ENCODE peak calls at places on chromosomes 6 and 20, in five cellular contexts. One of them, this sample, is unnamed.

GRCh38 chr6:34423254-34423653 is 2.6 kb downstream of the RPS10 start:
- DNase-seq in transverse colon: no peak
- DNase-seq in uterus: no peak
- DNase-seq in left ventricle myocardium inferior: no peak
- DNase-seq in heart left ventricle: no peak
- DNase-seq in this sample: no peak

GRCh38 chr20:47269309-47270165 is 87.0 kb downstream of the ZMYND8 start:
- DNase-seq in uterus: no peak
- DNase-seq in heart left ventricle: no peak
- DNase-seq in transverse colon: no peak
- DNase-seq in left ventricle myocardium inferior: no peak
- DNase-seq in this sample: no peak

GRCh38 chr6:107490568-107491058 is 696 bp downstream of the SOBP start:
- DNase-seq in heart left ventricle: peak; percentile 17
- DNase-seq in uterus: no peak
- DNase-seq in transverse colon: no peak
- DNase-seq in left ventricle myocardium inferior: no peak
- DNase-seq in this sample: no peak

GRCh38 chr20:58169441-58169840 is 59.0 kb downstream of the ANKRD60 start:
- DNase-seq in left ventricle myocardium inferior: no peak
- DNase-seq in uterus: no peak
- DNase-seq in transverse colon: no peak
- DNase-seq in heart left ventricle: no peak
- DNase-seq in this sample: no peak

GRCh38 chr20:55216525-55217242 is 741.3 kb downstream of the DOK5 start:
- DNase-seq in left ventricle myocardium inferior: no peak
- DNase-seq in uterus: no peak
- DNase-seq in heart left ventricle: no peak
- DNase-seq in transverse colon: no peak
- DNase-seq in this sample: no peak

GRCh38 chr6:134997133-134997841 is 47.4 kb upstream of the ALDH8A1 start:
- DNase-seq in uterus: no peak
- DNase-seq in transverse colon: no peak
- DNase-seq in heart left ventricle: no peak
- DNase-seq in left ventricle myocardium inferior: no peak
- DNase-seq in this sample: no peak

GRCh38 chr6:106118835-106119443 is 32.8 kb downstream of the PRDM1 start:
- DNase-seq in heart left ventricle: no peak
- DNase-seq in uterus: no peak
- DNase-seq in left ventricle myocardium inferior: no peak
- DNase-seq in transverse colon: no peak
- DNase-seq in this sample: no peak

GRCh38 chr6:42226251-42227143 is 8.8 kb upstream of the MRPS10 start:
- DNase-seq in transverse colon: peak; percentile 71
- DNase-seq in uterus: no peak
- DNase-seq in heart left ventricle: no peak
- DNase-seq in left ventricle myocardium inferior: no peak
- DNase-seq in this sample: peak; percentile 68

GRCh38 chr6:138372711-138373463 is 4.8 kb upstream of the SMIM28 start:
- DNase-seq in transverse colon: no peak
- DNase-seq in heart left ventricle: no peak
- DNase-seq in left ventricle myocardium inferior: no peak
- DNase-seq in uterus: no peak
- DNase-seq in this sample: no peak

GRCh38 chr6:73712536-73712935 is 16.5 kb downstream of the CD109 start:
- DNase-seq in heart left ventricle: no peak
- DNase-seq in transverse colon: no peak
- DNase-seq in uterus: no peak
- DNase-seq in left ventricle myocardium inferior: no peak
- DNase-seq in this sample: no peak

GRCh38 chr6:7647504-7647903 is 57.5 kb downstream of the SNRNP48 start:
- DNase-seq in transverse colon: no peak
- DNase-seq in left ventricle myocardium inferior: no peak
- DNase-seq in uterus: no peak
- DNase-seq in heart left ventricle: no peak
- DNase-seq in this sample: no peak

GRCh38 chr6:145814501-145815350 is at the start of gene FBXO30:
- DNase-seq in heart left ventricle: peak; percentile 88
- DNase-seq in left ventricle myocardium inferior: peak; percentile 93
- DNase-seq in transverse colon: peak; percentile 89
- DNase-seq in uterus: peak; percentile 92
- DNase-seq in this sample: peak; percentile 90

GRCh38 chr6:157150076-157150475 is 173.2 kb downstream of the TMEM242 start:
- DNase-seq in heart left ventricle: no peak
- DNase-seq in transverse colon: no peak
- DNase-seq in left ventricle myocardium inferior: no peak
- DNase-seq in uterus: no peak
- DNase-seq in this sample: no peak

GRCh38 chr6:148720371-148720770 is 26.5 kb upstream of the UST start:
- DNase-seq in transverse colon: no peak
- DNase-seq in left ventricle myocardium inferior: no peak
- DNase-seq in uterus: no peak
- DNase-seq in heart left ventricle: no peak
- DNase-seq in this sample: no peak

GRCh38 chr20:59565768-59566461 is 38.4 kb upstream of the PHACTR3 start:
- DNase-seq in uterus: no peak
- DNase-seq in heart left ventricle: no peak
- DNase-seq in transverse colon: no peak
- DNase-seq in left ventricle myocardium inferior: no peak
- DNase-seq in this sample: no peak

GRCh38 chr6:24273471-24273870 is 84.4 kb downstream of the DCDC2 start:
- DNase-seq in heart left ventricle: no peak
- DNase-seq in uterus: no peak
- DNase-seq in transverse colon: no peak
- DNase-seq in left ventricle myocardium inferior: no peak
- DNase-seq in this sample: no peak

GRCh38 chr6:90463359-90463758 is 123.5 kb downstream of the MAP3K7 start:
- DNase-seq in transverse colon: no peak
- DNase-seq in uterus: no peak
- DNase-seq in left ventricle myocardium inferior: no peak
- DNase-seq in heart left ventricle: no peak
- DNase-seq in this sample: no peak

GRCh38 chr6:422423-423061 is 31.0 kb downstream of the IRF4 start:
- DNase-seq in heart left ventricle: no peak
- DNase-seq in uterus: no peak
- DNase-seq in left ventricle myocardium inferior: no peak
- DNase-seq in transverse colon: no peak
- DNase-seq in this sample: no peak

GRCh38 chr20:41046716-41047115 is 18.1 kb downstream of the TOP1 start:
- DNase-seq in uterus: no peak
- DNase-seq in transverse colon: no peak
- DNase-seq in left ventricle myocardium inferior: no peak
- DNase-seq in heart left ventricle: no peak
- DNase-seq in this sample: no peak

GRCh38 chr20:62686869-62687830 is 21.5 kb upstream of the NTSR1 start:
- DNase-seq in left ventricle myocardium inferior: no peak
- DNase-seq in uterus: no peak
- DNase-seq in transverse colon: peak; percentile 53
- DNase-seq in heart left ventricle: no peak
- DNase-seq in this sample: peak; percentile 37

GRCh38 chr6:100366419-100366818 is 98.3 kb downstream of the SIM1 start:
- DNase-seq in transverse colon: no peak
- DNase-seq in uterus: no peak
- DNase-seq in left ventricle myocardium inferior: no peak
- DNase-seq in heart left ventricle: no peak
- DNase-seq in this sample: no peak

GRCh38 chr6:47206626-47207025 is 103.1 kb downstream of the TNFRSF21 start:
- DNase-seq in transverse colon: no peak
- DNase-seq in heart left ventricle: no peak
- DNase-seq in uterus: no peak
- DNase-seq in left ventricle myocardium inferior: no peak
- DNase-seq in this sample: no peak

GRCh38 chr6:51398064-51398740 is 579.5 kb downstream of the TFAP2B start:
- DNase-seq in transverse colon: no peak
- DNase-seq in heart left ventricle: no peak
- DNase-seq in left ventricle myocardium inferior: no peak
- DNase-seq in uterus: no peak
- DNase-seq in this sample: no peak

GRCh38 chr6:48315051-48315719 is 204.2 kb upstream of the PTCHD4 start:
- DNase-seq in uterus: no peak
- DNase-seq in heart left ventricle: no peak
- DNase-seq in transverse colon: no peak
- DNase-seq in left ventricle myocardium inferior: no peak
- DNase-seq in this sample: no peak

GRCh38 chr20:62897666-62898065 is 28.6 kb downstream of the DIDO1 start:
- DNase-seq in uterus: no peak
- DNase-seq in heart left ventricle: no peak
- DNase-seq in transverse colon: no peak
- DNase-seq in left ventricle myocardium inferior: peak; percentile 5
- DNase-seq in this sample: no peak

GRCh38 chr6:69630767-69631166 is 166.0 kb downstream of the LMBRD1 start:
- DNase-seq in left ventricle myocardium inferior: no peak
- DNase-seq in uterus: no peak
- DNase-seq in heart left ventricle: no peak
- DNase-seq in transverse colon: no peak
- DNase-seq in this sample: no peak

GRCh38 chr6:33691456-33692077 is 19.9 kb downstream of the UQCC2 start:
- DNase-seq in transverse colon: no peak
- DNase-seq in left ventricle myocardium inferior: no peak
- DNase-seq in uterus: no peak
- DNase-seq in heart left ventricle: no peak
- DNase-seq in this sample: no peak

GRCh38 chr20:910840-911770 is 5.0 kb downstream of the ANGPT4 start:
- DNase-seq in transverse colon: no peak
- DNase-seq in left ventricle myocardium inferior: no peak
- DNase-seq in heart left ventricle: no peak
- DNase-seq in uterus: no peak
- DNase-seq in this sample: no peak

GRCh38 chr6:141077355-141078333 is 1055.1 kb upstream of the GJE1 start:
- DNase-seq in heart left ventricle: no peak
- DNase-seq in left ventricle myocardium inferior: no peak
- DNase-seq in transverse colon: no peak
- DNase-seq in uterus: no peak
- DNase-seq in this sample: peak; percentile 3

GRCh38 chr20:49310695-49311094 is 32.8 kb upstream of the ZNFX1 start:
- DNase-seq in uterus: no peak
- DNase-seq in left ventricle myocardium inferior: no peak
- DNase-seq in transverse colon: no peak
- DNase-seq in heart left ventricle: no peak
- DNase-seq in this sample: no peak

GRCh38 chr6:170096803-170097504 is 193.9 kb downstream of the DLL1 start:
- DNase-seq in left ventricle myocardium inferior: no peak
- DNase-seq in uterus: peak; percentile 17
- DNase-seq in heart left ventricle: peak; percentile 8
- DNase-seq in transverse colon: no peak
- DNase-seq in this sample: no peak

GRCh38 chr20:40687384-40688128 is 1.5 kb downstream of the MAFB start:
- DNase-seq in left ventricle myocardium inferior: peak; percentile 77
- DNase-seq in transverse colon: no peak
- DNase-seq in heart left ventricle: peak; percentile 54
- DNase-seq in uterus: peak; percentile 38
- DNase-seq in this sample: no peak

GRCh38 chr20:32971703-32972161 is 32.5 kb downstream of the SUN5 start:
- DNase-seq in uterus: no peak
- DNase-seq in left ventricle myocardium inferior: no peak
- DNase-seq in heart left ventricle: peak; percentile 9
- DNase-seq in transverse colon: no peak
- DNase-seq in this sample: no peak

GRCh38 chr20:21534453-21534852 is 20.6 kb upstream of the NKX2-2 start:
- DNase-seq in left ventricle myocardium inferior: no peak
- DNase-seq in transverse colon: no peak
- DNase-seq in uterus: no peak
- DNase-seq in heart left ventricle: no peak
- DNase-seq in this sample: peak; percentile 28

GRCh38 chr6:14584450-14584849 is 466.9 kb downstream of the CD83 start:
- DNase-seq in left ventricle myocardium inferior: no peak
- DNase-seq in transverse colon: peak; percentile 21
- DNase-seq in heart left ventricle: no peak
- DNase-seq in uterus: no peak
- DNase-seq in this sample: no peak
- TF ChIP-seq CTCF in left ventricle myocardium inferior: peak; percentile 57
- TF ChIP-seq CTCF in transverse colon: peak; percentile 25
- TF ChIP-seq CTCF in heart left ventricle: peak; percentile 13
- TF ChIP-seq CTCF in uterus: no peak
- TF ChIP-seq CTCF in this sample: no peak

GRCh38 chr6:111669326-111669725 is 63.6 kb upstream of the TRAF3IP2 start:
- DNase-seq in heart left ventricle: no peak
- DNase-seq in left ventricle myocardium inferior: no peak
- DNase-seq in transverse colon: no peak
- DNase-seq in uterus: no peak
- DNase-seq in this sample: no peak

GRCh38 chr6:111666812-111667211 is 61.1 kb upstream of the TRAF3IP2 start:
- DNase-seq in uterus: no peak
- DNase-seq in transverse colon: no peak
- DNase-seq in heart left ventricle: no peak
- DNase-seq in left ventricle myocardium inferior: no peak
- DNase-seq in this sample: no peak

GRCh38 chr6:111664565-111665039 is 58.9 kb upstream of the TRAF3IP2 start:
- DNase-seq in left ventricle myocardium inferior: no peak
- DNase-seq in heart left ventricle: no peak
- DNase-seq in uterus: peak; percentile 38
- DNase-seq in transverse colon: no peak
- DNase-seq in this sample: no peak

GRCh38 chr6:111667921-111668320 is 62.2 kb upstream of the TRAF3IP2 start:
- DNase-seq in uterus: no peak
- DNase-seq in left ventricle myocardium inferior: no peak
- DNase-seq in heart left ventricle: no peak
- DNase-seq in transverse colon: no peak
- DNase-seq in this sample: no peak

GRCh38 chr6:111668410-111668809 is 62.7 kb upstream of the TRAF3IP2 start:
- DNase-seq in heart left ventricle: no peak
- DNase-seq in transverse colon: no peak
- DNase-seq in uterus: no peak
- DNase-seq in left ventricle myocardium inferior: no peak
- DNase-seq in this sample: no peak
- TF ChIP-seq CTCF in heart left ventricle: peak; percentile 17
- TF ChIP-seq CTCF in transverse colon: peak; percentile 23
- TF ChIP-seq CTCF in uterus: no peak
- TF ChIP-seq CTCF in left ventricle myocardium inferior: peak; percentile 41
- TF ChIP-seq CTCF in this sample: no peak

GRCh38 chr6:31727717-31728671 is 1.1 kb downstream of the DDAH2 start:
- DNase-seq in uterus: peak; percentile 49
- DNase-seq in heart left ventricle: no peak
- DNase-seq in transverse colon: no peak
- DNase-seq in left ventricle myocardium inferior: no peak
- DNase-seq in this sample: no peak

GRCh38 chr6:31729979-31730630 is 1.0 kb upstream of the DDAH2 start:
- DNase-seq in left ventricle myocardium inferior: peak; percentile 92
- DNase-seq in heart left ventricle: peak; percentile 93
- DNase-seq in uterus: peak; percentile 97
- DNase-seq in transverse colon: peak; percentile 90
- DNase-seq in this sample: peak; percentile 94

GRCh38 chr6:31730631-31731086 is 1.6 kb upstream of the DDAH2 start:
- DNase-seq in left ventricle myocardium inferior: no peak
- DNase-seq in heart left ventricle: no peak
- DNase-seq in uterus: no peak
- DNase-seq in transverse colon: no peak
- DNase-seq in this sample: no peak

GRCh38 chr6:31729515-31729978 is 448 bp upstream of the DDAH2 start:
- DNase-seq in left ventricle myocardium inferior: peak; percentile 94
- DNase-seq in transverse colon: peak; percentile 97
- DNase-seq in heart left ventricle: peak; percentile 93
- DNase-seq in uterus: peak; percentile 96
- DNase-seq in this sample: peak; percentile 98

GRCh38 chr6:31728767-31729514 is at the start of gene DDAH2:
- DNase-seq in left ventricle myocardium inferior: no peak
- DNase-seq in uterus: peak; percentile 48
- DNase-seq in transverse colon: peak; percentile 33
- DNase-seq in heart left ventricle: no peak
- DNase-seq in this sample: peak; percentile 64
- TF ChIP-seq CTCF in left ventricle myocardium inferior: peak; percentile 66
- TF ChIP-seq CTCF in uterus: peak; percentile 49
- TF ChIP-seq CTCF in transverse colon: peak; percentile 51
- TF ChIP-seq CTCF in heart left ventricle: no peak
- TF ChIP-seq CTCF in this sample: no peak

GRCh38 chr6:133854633-133855598 is 34.0 kb upstream of the TCF21 start:
- DNase-seq in uterus: no peak
- DNase-seq in left ventricle myocardium inferior: no peak
- DNase-seq in heart left ventricle: no peak
- DNase-seq in transverse colon: no peak
- DNase-seq in this sample: no peak
- TF ChIP-seq CTCF in uterus: no peak
- TF ChIP-seq CTCF in left ventricle myocardium inferior: no peak
- TF ChIP-seq CTCF in heart left ventricle: no peak
- TF ChIP-seq CTCF in transverse colon: no peak
- TF ChIP-seq CTCF in this sample: no peak

This sample was measured in mucosa of descending colon.